ENCODE peak calls at places on chromosomes 12 and 14, in four cellular contexts. R is AML-193, U is hypothalamus, N is cardiac fibroblast. Y is an unnamed sample.

GRCh38 chr12:89179983-89180382 is 172.3 kb downstream of the DUSP6 start:
- DNase-seq in R (peak), N (peak), U (no peak), Y (no peak)

GRCh38 chr12:90167501-90167900 is 458.9 kb upstream of the ATP2B1 start:
- DNase-seq in R (no peak), N (no peak), U (no peak), Y (no peak)

GRCh38 chr12:101051901-101052550 is 158.0 kb downstream of the SLC5A8 start:
- DNase-seq in U (no peak), R (no peak), N (peak), Y (no peak)

GRCh38 chr12:89236237-89236636 is 116.1 kb downstream of the DUSP6 start:
- DNase-seq in U (no peak), R (no peak), N (peak), Y (no peak)

GRCh38 chr14:68278568-68279436 is 459.2 kb downstream of the RAD51B start:
- DNase-seq in N (peak), R (no peak), U (no peak), Y (no peak)

GRCh38 chr14:56199095-56199975 is 81.1 kb downstream of the PELI2 start:
- DNase-seq in N (peak), R (no peak), U (no peak), Y (no peak)

GRCh38 chr14:61930101-61930857 is 168.1 kb downstream of the SNAPC1 start:
- DNase-seq in R (no peak), U (no peak), N (no peak), Y (no peak)

GRCh38 chr14:68692216-68692615 is 100.7 kb downstream of the ZFP36L1 start:
- DNase-seq in R (no peak), U (no peak), N (no peak), Y (no peak)

GRCh38 chr12:46771268-46771837 is 54.4 kb downstream of the SLC38A4 start:
- DNase-seq in N (peak), U (no peak), R (no peak), Y (no peak)

GRCh38 chr12:42468341-42468821 is 121.2 kb downstream of the PRICKLE1 start:
- DNase-seq in U (no peak), N (no peak), R (no peak), Y (no peak)

GRCh38 chr14:31419179-31420012 is 954 bp downstream of the HEATR5A start:
- DNase-seq in R (no peak), N (peak), U (no peak), Y (no peak)

GRCh38 chr12:1529862-1530591 is 64.4 kb downstream of the FBXL14 start:
- DNase-seq in R (no peak), N (no peak), U (no peak), Y (no peak)

GRCh38 chr12:26874501-26875296 is 41.7 kb upstream of the ITPR2 start:
- DNase-seq in N (no peak), U (no peak), R (peak), Y (peak)

GRCh38 chr14:32567543-32568384 is 238.7 kb downstream of the AKAP6 start:
- DNase-seq in R (no peak), U (no peak), N (peak), Y (no peak)

GRCh38 chr12:93657076-93657475 is 20.1 kb upstream of the CRADD start:
- DNase-seq in R (no peak), N (peak), U (no peak), Y (no peak)

GRCh38 chr12:127881371-127882140 is 385.4 kb upstream of the TMEM132C start:
- DNase-seq in N (no peak), R (no peak), U (no peak), Y (no peak)

GRCh38 chr14:32109676-32110075 is 32.6 kb downstream of the ARHGAP5 start:
- DNase-seq in U (no peak), N (peak), R (no peak), Y (no peak)

GRCh38 chr14:64992328-64992885 is 5.7 kb downstream of the FNTB start:
- DNase-seq in R (no peak), U (no peak), N (no peak), Y (no peak)

GRCh38 chr14:100422556-100423420 is 99.6 kb downstream of the SLC25A47 start:
- DNase-seq in U (no peak), N (no peak), R (no peak), Y (no peak)

GRCh38 chr12:112971248-112971647 is 7.1 kb upstream of the OAS2 start:
- DNase-seq in U (no peak), R (no peak), N (peak), Y (no peak)

GRCh38 chr14:95189400-95190162 is 32.3 kb upstream of the DICER1 start:
- DNase-seq in N (no peak), R (no peak), U (no peak), Y (no peak)

GRCh38 chr14:93892923-93893549 is 34.1 kb upstream of the FAM181A start:
- DNase-seq in N (peak), U (peak), R (no peak), Y (no peak)

GRCh38 chr12:96687719-96688118 is 198.3 kb downstream of the CFAP54 start:
- DNase-seq in N (peak), U (no peak), R (no peak), Y (no peak)

GRCh38 chr14:38839743-38840375 is 263.2 kb downstream of the SEC23A start:
- DNase-seq in R (peak), U (no peak), N (peak), Y (no peak)

GRCh38 chr12:124856132-124856841 is 7.4 kb downstream of the SCARB1 start:
- DNase-seq in R (no peak), N (no peak), U (no peak), Y (no peak)

GRCh38 chr14:50069325-50069724 is 47.0 kb downstream of the VCPKMT start:
- DNase-seq in R (no peak), U (no peak), N (no peak), Y (no peak)

GRCh38 chr12:122935318-122935717 is 30.9 kb downstream of the ABCB9 start:
- DNase-seq in N (no peak), U (no peak), R (no peak), Y (no peak)

GRCh38 chr12:5784626-5785130 is 160.4 kb downstream of the ANO2 start:
- DNase-seq in R (no peak), U (no peak), N (no peak), Y (no peak)

GRCh38 chr12:51147309-51147708 is 25.6 kb downstream of the TFCP2 start:
- DNase-seq in U (no peak), N (no peak), R (no peak), Y (no peak)

GRCh38 chr12:92478692-92479091 is 224.1 kb upstream of the PLEKHG7 start:
- DNase-seq in N (no peak), U (no peak), R (no peak), Y (no peak)

GRCh38 chr14:34211732-34212131 is 250.3 kb downstream of the SPTSSA start:
- DNase-seq in R (no peak), U (no peak), N (no peak), Y (no peak)

GRCh38 chr14:88323520-88324199 is 591 bp upstream of the KCNK10 start:
- DNase-seq in N (no peak), U (no peak), R (no peak), Y (no peak)

GRCh38 chr12:104576980-104577925 is 120.5 kb downstream of the CHST11 start:
- DNase-seq in N (peak), U (no peak), R (no peak), Y (no peak)

GRCh38 chr12:129826273-129826672 is 77.6 kb downstream of the TMEM132D start:
- DNase-seq in U (no peak), N (no peak), R (no peak), Y (no peak)

GRCh38 chr12:124474709-124475108 is 92.7 kb downstream of the NCOR2 start:
- DNase-seq in R (no peak), U (no peak), N (no peak), Y (no peak)

GRCh38 chr14:104245723-104246122 is 107.3 kb downstream of the KIF26A start:
- DNase-seq in N (no peak), U (no peak), R (no peak), Y (no peak)